ENCODE peak calls at places on chromosomes 13 and 19, in five cellular contexts. Z is tibial nerve, I is cardiac fibroblast, X is PC-3, J is IMR-90. Y is an unnamed sample.

GRCh38 chr19:16336571-16336970 is 11.9 kb downstream of the KLF2 start:
- DNase-seq in X (no peak), I (peak), Z (no peak), J (peak), Y (no peak)

GRCh38 chr19:48739835-48740704 is at the start of gene RASIP1:
- DNase-seq in J (no peak), I (no peak), X (no peak), Z (no peak), Y (no peak)

GRCh38 chr13:106151056-106151699 is 384.3 kb downstream of the EFNB2 start:
- DNase-seq in X (peak), I (peak), Z (no peak), J (peak), Y (no peak)

GRCh38 chr13:111531505-111531904 is 211.1 kb downstream of the TEX29 start:
- DNase-seq in J (peak), Z (no peak), I (peak), X (peak), Y (no peak)

GRCh38 chr19:1155352-1156304 is 18.4 kb downstream of the SBNO2 start:
- DNase-seq in Z (no peak), X (no peak), J (no peak), I (peak), Y (no peak)

GRCh38 chr19:17488593-17489391 is 18.5 kb downstream of the SLC27A1 start:
- DNase-seq in X (peak), J (no peak), I (no peak), Z (no peak), Y (peak)

GRCh38 chr13:76048675-76049396 is 412.7 kb downstream of the LMO7 start:
- DNase-seq in X (no peak), Z (no peak), J (no peak), I (no peak), Y (no peak)

GRCh38 chr13:25046985-25047660 is 48.8 kb upstream of the PABPC3 start:
- DNase-seq in Z (no peak), X (no peak), J (peak), I (peak), Y (no peak)

GRCh38 chr13:60074397-60074796 is 89.3 kb downstream of the DIAPH3 start:
- DNase-seq in I (no peak), Z (no peak), X (no peak), J (peak), Y (no peak)

GRCh38 chr19:6717441-6717971 is 2.9 kb downstream of the C3 start:
- DNase-seq in Z (no peak), I (no peak), J (no peak), X (no peak), Y (no peak)

GRCh38 chr13:23506821-23507210 is 63.4 kb upstream of the TNFRSF19 start:
- DNase-seq in I (peak), X (peak), J (peak), Z (no peak), Y (no peak)

GRCh38 chr13:31037351-31037750 is 104.9 kb downstream of the TEX26 start:
- DNase-seq in Z (no peak), I (no peak), X (no peak), J (no peak), Y (no peak)

GRCh38 chr13:31875134-31875533 is 135.8 kb downstream of the RXFP2 start:
- DNase-seq in I (no peak), Z (no peak), X (no peak), J (no peak), Y (no peak)

GRCh38 chr13:91280806-91281205 is 66.7 kb upstream of the MIR17HG start:
- DNase-seq in Z (no peak), X (peak), J (no peak), I (no peak), Y (no peak)

GRCh38 chr13:21079761-21080730 is 18.7 kb upstream of the LATS2 start:
- DNase-seq in I (peak), X (peak), Z (no peak), J (peak), Y (no peak)

GRCh38 chr19:19636573-19636972 is 6.9 kb downstream of the GMIP start:
- DNase-seq in I (no peak), Z (no peak), J (no peak), X (no peak), Y (no peak)

GRCh38 chr13:60627071-60627686 is 230.2 kb downstream of the TDRD3 start:
- DNase-seq in X (peak), Z (no peak), J (peak), I (peak), Y (no peak)

GRCh38 chr19:9793051-9793591 is 24.6 kb upstream of the ZNF846 start:
- DNase-seq in Z (peak), J (peak), X (peak), I (peak), Y (peak)

GRCh38 chr13:28163587-28163986 is 25.2 kb downstream of the PAN3 start:
- DNase-seq in J (no peak), Z (no peak), X (no peak), I (no peak), Y (no peak)

GRCh38 chr13:28159057-28159456 is 20.7 kb downstream of the PAN3 start:
- DNase-seq in I (no peak), X (no peak), Z (no peak), J (no peak), Y (no peak)

DNA sequence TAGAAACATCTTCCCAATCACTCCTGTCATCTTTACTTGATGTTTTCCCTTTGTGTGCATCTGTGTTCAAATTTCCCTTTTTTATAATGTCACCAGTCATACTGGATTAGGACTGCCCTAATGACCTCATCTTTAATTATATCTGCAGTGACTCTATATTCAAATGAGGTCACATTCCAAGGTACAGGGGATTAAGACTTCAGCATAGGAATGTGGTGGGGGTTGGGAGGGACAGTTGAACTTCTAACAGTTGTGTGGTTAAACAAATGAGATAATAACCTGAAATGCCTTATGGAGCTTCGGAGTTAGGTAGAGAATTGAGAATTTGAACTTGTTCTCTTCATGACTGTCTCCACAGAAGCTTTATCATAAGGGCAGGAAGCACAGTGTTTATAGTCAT is 23.0 kb downstream of the PAN3 start:
- DNase-seq in X (no peak), I (peak), Z (no peak), J (peak), Y (no peak)
- TF ChIP-seq CTCF in X (no peak), I (no peak), Z (no peak), J (no peak), Y (no peak)

GRCh38 chr13:41428155-41428554 is 29.2 kb upstream of the RGCC start:
- DNase-seq in X (no peak), J (no peak), I (no peak), Z (no peak), Y (no peak)
- TF ChIP-seq CTCF in X (no peak), J (peak), I (peak), Z (peak), Y (no peak)

GRCh38 chr19:54477650-54478049 is 4.6 kb upstream of the CDC42EP5 start:
- DNase-seq in X (peak), Z (no peak), I (no peak), J (no peak), Y (no peak)
- TF ChIP-seq CTCF in X (peak), Z (no peak), I (no peak), J (peak), Y (no peak)

GRCh38 chr13:33312150-33312908 is 26.8 kb upstream of the STARD13 start:
- DNase-seq in X (no peak), J (peak), Z (no peak), I (peak), Y (no peak)
- TF ChIP-seq CTCF in X (peak), J (peak), Z (no peak), I (peak), Y (no peak)

GRCh38 chr13:34249546-34249945 is 431.6 kb downstream of the RFC3 start:
- DNase-seq in I (no peak), J (no peak), X (no peak), Z (no peak), Y (no peak)

GRCh38 chr13:34247596-34247995 is 429.6 kb downstream of the RFC3 start:
- DNase-seq in Z (no peak), I (no peak), X (peak), J (no peak), Y (no peak)

GRCh38 chr13:34250151-34250550 is 432.2 kb downstream of the RFC3 start:
- DNase-seq in I (no peak), Z (no peak), X (no peak), J (no peak), Y (no peak)

GRCh38 chr13:34243396-34243795 is 425.4 kb downstream of the RFC3 start:
- DNase-seq in Z (no peak), X (no peak), J (no peak), I (no peak), Y (no peak)

DNA sequence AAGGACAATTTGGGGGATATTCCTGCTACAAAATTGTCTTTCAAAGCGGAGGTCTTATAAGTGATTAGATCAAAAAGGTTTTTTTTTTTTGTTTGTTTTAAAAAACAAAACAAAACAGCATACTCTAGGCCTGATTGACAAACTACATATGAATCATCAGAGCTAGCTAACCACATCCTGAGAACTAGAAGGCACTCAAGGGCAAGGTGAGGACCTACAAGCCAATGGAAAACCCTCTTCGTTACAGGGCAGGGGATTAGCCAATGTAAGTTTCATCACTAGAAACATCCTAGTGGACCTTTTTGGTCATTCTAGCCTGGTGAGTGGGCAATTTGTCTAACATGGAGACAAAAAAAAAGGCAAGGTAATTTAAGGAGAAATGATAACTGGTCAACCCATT is 428.6 kb downstream of the RFC3 start:
- DNase-seq in X (peak), I (peak), J (no peak), Z (no peak), Y (no peak)
- TF ChIP-seq CTCF in X (no peak), I (no peak), J (no peak), Z (no peak), Y (no peak)

GRCh38 chr13:39913928-39914327 is 258.5 kb downstream of the COG6 start:
- DNase-seq in Z (peak), I (peak), J (no peak), X (no peak), Y (no peak)

GRCh38 chr13:39913339-39913738 is 257.9 kb downstream of the COG6 start:
- DNase-seq in J (no peak), X (no peak), Z (no peak), I (no peak), Y (no peak)

GRCh38 chr13:39918837-39919236 is 263.4 kb downstream of the COG6 start:
- DNase-seq in Z (no peak), X (no peak), I (peak), J (no peak), Y (no peak)

GRCh38 chr13:39916330-39916729 is 260.9 kb downstream of the COG6 start:
- DNase-seq in X (no peak), Z (no peak), I (no peak), J (no peak), Y (no peak)

GRCh38 chr13:39915418-39915817 is 260.0 kb downstream of the COG6 start:
- DNase-seq in J (no peak), I (no peak), X (no peak), Z (no peak), Y (no peak)
- TF ChIP-seq CTCF in J (no peak), I (no peak), X (no peak), Z (no peak), Y (no peak)

DNA sequence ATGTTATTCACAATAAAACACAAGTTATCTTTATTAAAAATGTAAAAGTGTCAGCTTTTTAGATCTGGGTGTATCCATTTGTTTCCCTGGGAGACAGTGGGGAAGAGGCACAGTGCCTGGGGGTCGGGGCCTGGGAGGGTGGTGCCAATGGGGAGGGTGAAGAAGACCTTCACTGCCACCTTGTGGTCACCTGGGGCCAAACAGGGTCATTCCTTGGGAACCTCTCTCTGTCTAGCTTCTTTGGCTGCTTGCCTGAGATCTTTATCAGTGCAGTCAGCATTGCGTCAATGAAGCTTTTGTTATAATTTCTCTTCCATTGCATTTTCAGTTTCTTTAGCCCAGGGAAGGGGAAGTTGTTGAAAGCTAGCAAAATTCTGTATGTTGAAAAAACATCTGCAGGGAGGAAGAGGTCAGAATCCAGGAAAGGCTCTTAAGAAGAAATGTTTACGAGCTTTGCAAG is 39.1 kb downstream of the PCDH8 start:
- DNase-seq in I (peak), Z (no peak), X (peak), J (peak), Y (no peak)
- TF ChIP-seq CTCF in I (peak), Z (peak), X (peak), J (peak), Y (no peak)

Y was measured in omental fat pad.